ENCODE peak calls at places on chromosomes 5 and 9, in ten cellular contexts. M is sigmoid colon, G is suprapubic skin, J is K562, D is GM12878, O is HepG2, Q is esophagus muscularis mucosa, A is H1, T is upper lobe of left lung, R is transverse colon. C is an unnamed sample.

GRCh38 chr5:157252741-157253465 is 13.0 kb upstream of the CYFIP2 start:
- DNase-seq in M (no peak), G (no peak), J (no peak), D (peak), O (no peak), Q (peak), A (no peak), T (peak), R (no peak), C (no peak)

GRCh38 chr5:154355141-154355611 is 90.6 kb upstream of the SAP30L start:
- DNase-seq in M (peak), G (no peak), J (peak), D (no peak), O (peak), Q (no peak), A (no peak), T (no peak), R (no peak), C (no peak)

GRCh38 chr9:38032266-38032830 is 36.7 kb downstream of the SHB start:
- DNase-seq in M (peak), G (no peak), J (no peak), D (no peak), O (no peak), Q (no peak), A (no peak), T (peak), R (peak), C (peak)

GRCh38 chr5:156515799-156516198 is 188.8 kb downstream of the SGCD start:
- DNase-seq in M (no peak), G (no peak), J (no peak), D (no peak), O (no peak), Q (no peak), A (no peak), T (no peak), R (no peak), C (no peak)

GRCh38 chr5:100542086-100542485 is 6.9 kb downstream of the FAM174A start:
- DNase-seq in M (no peak), G (no peak), J (no peak), D (no peak), O (no peak), Q (no peak), A (no peak), T (no peak), R (no peak), C (no peak)

GRCh38 chr9:69549310-69550202 is 122.6 kb downstream of the APBA1 start:
- DNase-seq in M (no peak), G (no peak), J (peak), D (no peak), O (peak), Q (no peak), A (no peak), T (no peak), R (no peak), C (no peak)

GRCh38 chr9:21988056-21988990 is 5.9 kb downstream of the CDKN2A start:
- DNase-seq in M (no peak), G (no peak), J (no peak), D (no peak), O (no peak), Q (no peak), A (no peak), T (no peak), R (no peak), C (no peak)

GRCh38 chr5:92086059-92086811 is 703.1 kb upstream of the ARRDC3 start:
- DNase-seq in M (no peak), G (no peak), J (no peak), D (no peak), O (no peak), Q (no peak), A (no peak), T (no peak), R (no peak), C (no peak)

GRCh38 chr5:143514915-143515314 is 111.4 kb upstream of the NR3C1 start:
- DNase-seq in M (no peak), G (no peak), J (no peak), D (no peak), O (no peak), Q (no peak), A (no peak), T (no peak), R (no peak), C (no peak)

GRCh38 chr9:70510157-70510770 is 95.8 kb upstream of the KLF9 start:
- DNase-seq in M (no peak), G (no peak), J (peak), D (no peak), O (peak), Q (no peak), A (peak), T (no peak), R (peak), C (peak)

GRCh38 chr5:93583525-93583798 is 440 bp downstream of the NR2F1 start:
- DNase-seq in M (no peak), G (no peak), J (no peak), D (no peak), O (no peak), Q (no peak), A (no peak), T (no peak), R (no peak), C (no peak)

GRCh38 chr5:141734501-141735231 is 52.6 kb upstream of the ARAP3 start:
- DNase-seq in M (no peak), G (peak), J (peak), D (no peak), O (no peak), Q (no peak), A (no peak), T (no peak), R (peak), C (peak)

GRCh38 chr5:174806729-174807128 is 82.3 kb downstream of the MSX2 start:
- DNase-seq in M (no peak), G (no peak), J (no peak), D (no peak), O (no peak), Q (no peak), A (no peak), T (no peak), R (no peak), C (no peak)

GRCh38 chr5:134007581-134008256 is 2.9 kb upstream of the VDAC1 start:
- DNase-seq in M (no peak), G (no peak), J (peak), D (no peak), O (no peak), Q (no peak), A (no peak), T (no peak), R (no peak), C (no peak)

GRCh38 chr9:35645736-35646582 is 4.8 kb downstream of the SIT1 start:
- DNase-seq in M (no peak), G (peak), J (peak), D (no peak), O (peak), Q (no peak), A (no peak), T (no peak), R (peak), C (peak)

GRCh38 chr5:169258372-169259000 is 42.5 kb downstream of the SLIT3 start:
- DNase-seq in M (no peak), G (no peak), J (no peak), D (no peak), O (no peak), Q (no peak), A (no peak), T (no peak), R (no peak), C (no peak)

GRCh38 chr9:92638621-92639101 is 31.3 kb downstream of the IPPK start:
- DNase-seq in M (peak), G (peak), J (no peak), D (no peak), O (no peak), Q (no peak), A (no peak), T (peak), R (no peak), C (peak)

GRCh38 chr9:108761530-108762347 is 94.0 kb downstream of the ACTL7B start:
- DNase-seq in M (peak), G (peak), J (peak), D (no peak), O (peak), Q (no peak), A (peak), T (no peak), R (peak), C (peak)

GRCh38 chr5:89343666-89344065 is 460.7 kb upstream of the MEF2C start:
- DNase-seq in M (no peak), G (no peak), J (no peak), D (peak), O (no peak), Q (no peak), A (no peak), T (no peak), R (peak), C (no peak)

GRCh38 chr5:98296426-98296825 is 477.0 kb upstream of the RGMB start:
- DNase-seq in M (no peak), G (no peak), J (no peak), D (no peak), O (no peak), Q (no peak), A (no peak), T (no peak), R (no peak), C (no peak)

GRCh38 chr9:126532489-126532888 is 81.2 kb upstream of the LMX1B start:
- DNase-seq in M (no peak), G (no peak), J (no peak), D (no peak), O (no peak), Q (no peak), A (no peak), T (no peak), R (no peak), C (no peak)

DNA sequence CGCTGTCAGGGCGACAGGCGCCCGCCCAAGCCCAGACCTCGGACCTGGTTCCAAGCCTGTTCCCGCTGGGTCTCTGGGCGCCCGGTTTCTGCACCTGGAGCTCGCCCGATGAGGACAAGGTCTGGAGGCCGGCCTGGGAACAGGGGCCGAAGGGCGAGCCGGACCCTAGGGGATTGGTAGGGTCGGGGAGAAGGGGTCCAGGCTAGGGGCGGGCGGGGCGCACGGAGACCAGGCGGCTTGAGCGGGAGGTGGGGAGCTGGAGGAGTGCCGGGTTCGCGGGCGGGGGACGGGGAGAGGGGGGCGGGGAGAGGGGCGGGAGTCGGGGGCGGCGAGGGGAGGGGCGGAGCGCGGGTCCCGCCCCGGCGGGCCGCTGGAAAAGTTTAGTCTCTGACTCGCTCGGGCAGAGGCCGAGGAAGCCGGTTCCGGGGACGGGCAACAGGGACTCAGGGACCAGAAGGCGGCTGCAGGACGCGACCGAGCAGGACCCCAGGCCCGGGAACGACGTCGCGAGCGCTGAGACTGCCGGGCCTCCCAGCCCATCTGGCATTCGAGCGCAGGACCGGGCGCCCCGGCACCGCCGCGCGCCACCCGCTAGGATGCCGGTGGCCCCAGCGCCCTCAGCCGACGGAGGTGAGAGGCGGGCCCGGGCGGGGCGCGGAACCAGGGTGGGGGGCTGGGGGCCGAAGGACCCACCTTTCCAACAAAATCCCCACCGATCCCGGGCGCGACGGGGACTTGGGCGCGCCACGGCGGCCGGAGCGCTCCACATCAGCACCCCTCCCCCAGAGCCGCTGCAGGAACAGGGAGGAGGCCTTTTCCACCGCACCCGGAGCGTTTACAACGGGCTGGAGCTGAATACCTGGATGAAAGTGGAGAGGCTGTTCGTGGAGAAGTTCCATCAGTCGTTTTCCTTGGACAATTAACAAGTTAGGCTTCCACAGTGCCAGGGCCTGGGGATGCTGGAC is at the start of gene S1PR3:
- DNase-seq in M (peak), G (peak), J (peak), D (no peak), O (no peak), Q (no peak), A (no peak), T (peak), R (peak), C (peak)
- TF ChIP-seq POLR2A in M (no peak), G (no peak), J (no peak), D (no peak), O (no peak), Q (no peak), A (no peak), T (peak), R (no peak), C (no peak)

GRCh38 chr9:132309056-132309455 is 45.7 kb downstream of the SETX start:
- DNase-seq in M (no peak), G (no peak), J (no peak), D (no peak), O (no peak), Q (no peak), A (no peak), T (no peak), R (no peak), C (no peak)

GRCh38 chr9:132311978-132312377 is 42.8 kb downstream of the SETX start:
- DNase-seq in M (no peak), G (no peak), J (no peak), D (no peak), O (no peak), Q (no peak), A (no peak), T (no peak), R (no peak), C (no peak)

GRCh38 chr9:132312873-132313272 is 41.9 kb downstream of the SETX start:
- DNase-seq in M (no peak), G (no peak), J (no peak), D (no peak), O (no peak), Q (no peak), A (no peak), T (no peak), R (no peak), C (no peak)

GRCh38 chr9:132312426-132312825 is 42.4 kb downstream of the SETX start:
- DNase-seq in M (no peak), G (no peak), J (no peak), D (no peak), O (no peak), Q (no peak), A (no peak), T (no peak), R (no peak), C (no peak)
- TF ChIP-seq POLR2AphosphoS5 in M (no peak), G (no peak), J (no peak), D (no peak), O (no peak), Q (no peak), A (no peak), T (no peak), R (no peak), C (no peak)

GRCh38 chr9:16139781-16140180 is 586.9 kb downstream of the CCDC171 start:
- DNase-seq in M (no peak), G (no peak), J (no peak), D (no peak), O (no peak), Q (no peak), A (no peak), T (no peak), R (no peak), C (no peak)
- TF ChIP-seq EP300 in M (no peak), G (no peak), J (no peak), D (no peak), O (no peak), Q (no peak), A (no peak), T (no peak), R (no peak), C (no peak)

GRCh38 chr9:129482521-129483466 is 138.1 kb downstream of the C9orf50 start:
- DNase-seq in M (peak), G (peak), J (peak), D (no peak), O (no peak), Q (peak), A (no peak), T (peak), R (peak), C (peak)
- TF ChIP-seq POLR2A in M (peak), G (peak), J (peak), D (no peak), O (no peak), Q (no peak), A (no peak), T (peak), R (peak), C (no peak)

DNA sequence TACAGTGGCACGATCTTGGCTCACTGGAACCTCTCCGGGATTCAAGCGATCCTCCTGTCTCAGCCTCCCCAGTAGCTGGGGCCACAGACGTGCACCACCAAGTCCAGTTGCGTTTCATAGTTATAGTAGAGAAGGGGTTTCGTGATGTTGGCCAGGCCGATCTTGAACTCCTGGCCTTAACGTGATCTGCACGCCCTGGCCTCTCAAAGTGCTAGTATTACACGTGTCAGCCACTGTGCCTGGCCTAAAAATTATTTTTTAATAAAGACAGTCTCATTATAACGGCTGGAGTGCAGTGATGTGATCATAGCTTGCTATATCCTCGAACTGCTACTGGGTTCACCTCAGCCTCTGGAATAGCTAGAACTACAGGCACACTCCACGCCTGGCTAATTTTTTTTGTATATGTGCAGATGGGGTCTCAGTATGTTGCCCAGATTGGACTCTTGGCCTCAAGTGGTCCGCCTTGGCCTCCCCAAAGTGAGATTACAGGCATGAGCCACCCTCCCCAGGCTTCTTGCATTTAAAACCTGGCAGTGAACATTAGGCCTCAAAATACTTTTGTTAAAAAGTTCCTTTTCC is 4.4 kb downstream of the NPM1 start:
- DNase-seq in M (no peak), G (no peak), J (no peak), D (no peak), O (no peak), Q (no peak), A (no peak), T (no peak), R (no peak), C (no peak)
- TF ChIP-seq POLR2AphosphoS5 in M (no peak), G (no peak), J (no peak), D (peak), O (peak), Q (no peak), A (peak), T (no peak), R (no peak), C (no peak)

DNA sequence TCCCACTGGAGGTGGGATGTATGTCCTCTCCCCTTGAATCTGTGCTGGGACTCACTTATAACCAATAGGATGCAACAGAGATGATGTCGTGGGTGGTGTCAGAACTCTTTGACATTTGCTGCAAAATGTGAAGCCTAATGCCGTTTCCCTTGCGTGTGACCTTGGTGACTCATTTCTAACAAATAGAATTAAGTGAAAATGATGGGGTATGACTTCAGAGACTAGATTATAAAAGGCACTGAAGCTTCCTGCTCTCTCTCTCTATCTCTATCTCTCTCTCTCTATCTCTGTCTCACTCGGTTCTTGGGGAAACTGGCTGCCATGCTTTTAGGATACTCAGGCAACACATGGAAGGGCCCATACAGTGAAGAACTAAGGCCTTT is 126.2 kb upstream of the STC2 start:
- DNase-seq in M (no peak), G (no peak), J (no peak), D (no peak), O (peak), Q (no peak), A (no peak), T (no peak), R (no peak), C (no peak)
- TF ChIP-seq EP300 in M (no peak), G (no peak), J (no peak), D (no peak), O (no peak), Q (no peak), A (no peak), T (no peak), R (no peak), C (no peak)

GRCh38 chr9:2377135-2377534 is 244.5 kb upstream of the VLDLR start:
- DNase-seq in M (no peak), G (no peak), J (no peak), D (no peak), O (no peak), Q (no peak), A (no peak), T (no peak), R (no peak), C (no peak)
- TF ChIP-seq POLR2A in M (no peak), G (no peak), J (no peak), D (no peak), O (no peak), Q (no peak), A (no peak), T (no peak), R (no peak), C (no peak)

GRCh38 chr5:180208038-180208434 is 975 bp downstream of the RASGEF1C start:
- DNase-seq in M (no peak), G (no peak), J (no peak), D (no peak), O (no peak), Q (no peak), A (no peak), T (peak), R (no peak), C (no peak)

GRCh38 chr5:180207593-180207992 is 1.4 kb downstream of the RASGEF1C start:
- DNase-seq in M (no peak), G (no peak), J (no peak), D (no peak), O (no peak), Q (no peak), A (no peak), T (peak), R (no peak), C (no peak)

GRCh38 chr5:180210961-180211760 is 2.1 kb upstream of the RASGEF1C start:
- DNase-seq in M (no peak), G (no peak), J (peak), D (no peak), O (no peak), Q (no peak), A (no peak), T (peak), R (no peak), C (no peak)

GRCh38 chr5:180208435-180209081 is 453 bp downstream of the RASGEF1C start:
- DNase-seq in M (no peak), G (no peak), J (peak), D (no peak), O (no peak), Q (no peak), A (no peak), T (peak), R (no peak), C (no peak)

DNA sequence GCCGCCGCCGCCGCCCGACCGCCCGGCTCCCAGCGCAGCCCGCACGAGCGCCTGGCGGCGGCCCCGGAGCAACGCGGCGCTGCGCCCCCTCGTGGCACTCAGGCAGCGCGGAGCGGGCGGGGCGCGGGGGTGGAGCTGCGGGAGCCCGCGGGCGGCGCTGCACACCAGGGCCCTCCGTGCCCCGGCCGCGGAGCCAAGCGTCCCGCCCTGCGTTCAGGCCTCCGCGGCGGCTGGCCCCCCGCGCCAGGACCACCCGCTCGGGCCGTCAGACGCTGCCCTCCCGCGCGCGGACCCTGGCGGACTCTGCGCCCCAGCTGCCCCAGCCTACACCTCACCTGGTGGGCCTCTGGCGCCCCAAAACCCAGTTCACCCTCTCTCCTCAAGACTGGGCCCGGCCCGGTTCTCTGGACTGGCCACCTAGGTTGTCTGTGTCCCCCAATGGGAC is at the start of gene RASGEF1C:
- DNase-seq in M (no peak), G (no peak), J (peak), D (no peak), O (peak), Q (no peak), A (no peak), T (peak), R (peak), C (peak)
- TF ChIP-seq POLR2AphosphoS5 in M (no peak), G (no peak), J (no peak), D (no peak), O (no peak), Q (no peak), A (no peak), T (no peak), R (no peak), C (no peak)

GRCh38 chr9:117365438-117365837 is 49.4 kb downstream of the ASTN2 start:
- DNase-seq in M (no peak), G (no peak), J (no peak), D (no peak), O (no peak), Q (no peak), A (no peak), T (no peak), R (no peak), C (no peak)
- TF ChIP-seq EP300 in M (no peak), G (no peak), J (no peak), D (no peak), O (no peak), Q (no peak), A (no peak), T (no peak), R (no peak), C (no peak)